ENCODE peak calls at places on chromosomes 5 and 9, in six cellular contexts. F is transverse colon, R is tibial artery, D is IMR-90, A is endothelial cell of umbilical vein, X is mammary epithelial cell. M is an unnamed sample.

GRCh38 chr5:127518319-127518621 is 830 bp downstream of the PRRC1 start:
- DNase-seq in F (no peak), R (no peak), D (peak; percentile 57), A (no peak), X (peak; percentile 60), M (no peak)

GRCh38 chr9:15824310-15824709 is 271.5 kb downstream of the CCDC171 start:
- DNase-seq in F (no peak), R (no peak), D (peak; percentile 21), A (peak; percentile 23), X (no peak), M (no peak)

GRCh38 chr9:16062542-16063240 is 509.8 kb downstream of the CCDC171 start:
- DNase-seq in F (no peak), R (no peak), D (peak; percentile 98), A (peak; percentile 5), X (peak; percentile 99), M (no peak)

GRCh38 chr5:9343146-9343850 is 202.6 kb downstream of the SEMA5A start:
- DNase-seq in F (no peak), R (no peak), D (peak; percentile 64), A (no peak), X (peak; percentile 57), M (no peak)

GRCh38 chr5:124754206-124754927 is 7.9 kb upstream of the ZNF608 start:
- DNase-seq in F (no peak), R (no peak), D (no peak), A (no peak), X (no peak), M (no peak)

GRCh38 chr9:97982719-97983523 is at the start of gene ANP32B:
- DNase-seq in F (peak; percentile 94), R (peak; percentile 88), D (peak; percentile 89), A (peak; percentile 92), X (peak; percentile 86), M (peak; percentile 91)

GRCh38 chr9:27194401-27195091 is 85.5 kb downstream of the TEK start:
- DNase-seq in F (no peak), R (no peak), D (peak; percentile 87), A (peak; percentile 85), X (peak; percentile 66), M (no peak)

GRCh38 chr9:129235041-129235930 is 57.2 kb upstream of the IER5L start:
- DNase-seq in F (no peak), R (no peak), D (no peak), A (no peak), X (no peak), M (no peak)

GRCh38 chr5:157747766-157748700 is 4.5 kb downstream of the LSM11 start:
- DNase-seq in F (no peak), R (no peak), D (no peak), A (no peak), X (no peak), M (no peak)

GRCh38 chr9:14985419-14985818 is 75.2 kb upstream of the FREM1 start:
- DNase-seq in F (no peak), R (no peak), D (no peak), A (no peak), X (no peak), M (no peak)

GRCh38 chr5:29811914-29812679 is 1381.4 kb upstream of the CDH6 start:
- DNase-seq in F (no peak), R (no peak), D (no peak), A (no peak), X (no peak), M (no peak)

GRCh38 chr5:17305024-17305423 is 87.6 kb downstream of the BASP1 start:
- DNase-seq in F (no peak), R (no peak), D (peak; percentile 76), A (no peak), X (no peak), M (no peak)

GRCh38 chr5:126015244-126016054 is 407.8 kb upstream of the GRAMD2B start:
- DNase-seq in F (no peak), R (no peak), D (peak; percentile 2), A (peak; percentile 18), X (peak; percentile 82), M (no peak)

GRCh38 chr5:161541-162110 is 29.7 kb upstream of the LRRC14B start:
- DNase-seq in F (no peak), R (no peak), D (no peak), A (no peak), X (no peak), M (no peak)

GRCh38 chr5:126139773-126140172 is 283.4 kb upstream of the GRAMD2B start:
- DNase-seq in F (no peak), R (no peak), D (peak; percentile 7), A (no peak), X (no peak), M (no peak)

GRCh38 chr5:133842846-133843725 is 125.3 kb downstream of the C5orf15 start:
- DNase-seq in F (no peak), R (no peak), D (no peak), A (no peak), X (no peak), M (no peak)

GRCh38 chr9:74742792-74743389 is 144.8 kb downstream of the TRPM6 start:
- DNase-seq in F (peak; percentile 14), R (no peak), D (peak; percentile 24), A (peak; percentile 44), X (peak; percentile 17), M (no peak)

GRCh38 chr5:93054424-93055165 is 526.4 kb downstream of the NR2F1-AS1 start:
- DNase-seq in F (no peak), R (no peak), D (peak; percentile 51), A (no peak), X (no peak), M (no peak)

GRCh38 chr5:125717209-125717608 is 706.0 kb upstream of the GRAMD2B start:
- DNase-seq in F (no peak), R (no peak), D (peak; percentile 96), A (no peak), X (peak; percentile 74), M (no peak)

GRCh38 chr5:143037708-143038107 is 267.5 kb downstream of the ARHGAP26 start:
- DNase-seq in F (no peak), R (no peak), D (no peak), A (no peak), X (no peak), M (no peak)

GRCh38 chr9:37591775-37592107 is 656 bp downstream of the TOMM5 start:
- DNase-seq in F (no peak), R (no peak), D (no peak), A (peak; percentile 5), X (no peak), M (no peak)

GRCh38 chr9:125674981-125675973 is 31.7 kb downstream of the MAPKAP1 start:
- DNase-seq in F (no peak), R (no peak), D (peak; percentile 87), A (peak; percentile 89), X (peak; percentile 65), M (no peak)

GRCh38 chr5:65880673-65881072 is 45.7 kb upstream of the ERBIN start:
- DNase-seq in F (no peak), R (no peak), D (no peak), A (no peak), X (no peak), M (no peak)

DNA sequence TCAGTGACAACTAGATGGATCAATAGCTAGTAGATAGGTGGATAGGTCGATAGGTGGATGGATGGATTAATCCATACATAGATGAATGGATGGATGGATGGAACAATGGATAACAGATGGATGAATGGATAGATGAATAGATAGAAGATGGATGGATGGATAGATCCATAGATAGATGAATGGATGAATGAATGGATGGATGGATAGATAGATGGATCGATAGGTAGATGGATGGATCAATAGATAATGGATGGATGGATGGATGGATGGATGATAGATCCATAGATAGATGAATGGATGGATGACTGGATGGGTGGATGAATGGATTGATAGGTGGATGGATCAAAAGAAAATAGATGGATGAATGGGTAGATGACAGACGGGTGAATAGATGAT is 5.1 kb downstream of the SLC6A3 start:
- DNase-seq in F (no peak), R (no peak), D (no peak), A (no peak), X (no peak), M (no peak)
- H3K27me3 ChIP-seq in F (peaks cover 52% of the 10 kb centered on the region), R (no peaks in the 10 kb centered on the region), D (peaks cover 34% of the 10 kb centered on the region), A (peaks cover 21% of the 10 kb centered on the region), X (peaks cover 20% of the 10 kb centered on the region), M (peaks cover 6% of the 10 kb centered on the region)

DNA sequence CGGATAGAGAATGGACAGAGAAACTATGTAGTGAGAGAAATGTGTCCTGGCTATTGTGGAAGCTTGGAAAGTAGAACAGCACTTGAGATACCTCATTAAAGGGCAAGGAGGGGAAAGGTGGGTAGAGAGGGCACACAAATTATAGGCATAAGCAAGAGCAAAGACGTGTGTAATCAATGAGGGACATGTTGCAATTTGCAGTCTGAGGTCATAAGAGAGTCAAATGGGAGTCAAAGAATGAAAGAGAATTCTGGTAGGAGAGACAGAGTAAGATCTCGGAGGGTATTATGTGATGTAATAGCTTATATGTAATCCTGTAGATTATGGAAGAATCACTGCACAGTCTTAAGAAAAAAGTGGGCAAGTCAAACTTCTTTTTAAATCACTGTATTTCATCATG is 312.0 kb upstream of the RGMB start:
- DNase-seq in F (no peak), R (no peak), D (no peak), A (no peak), X (no peak), M (no peak)
- TF ChIP-seq CTCF in F (no peak), R (no peak), D (no peak), A (no peak), X (no peak), M (no peak)

GRCh38 chr9:133616643-133617405 is 7.6 kb upstream of the FAM163B start:
- DNase-seq in F (no peak), R (no peak), D (no peak), A (no peak), X (no peak), M (no peak)
- H3K27me3 ChIP-seq in F (peaks cover 54% of the 10 kb centered on the region), R (no peaks in the 10 kb centered on the region), D (peaks cover 56% of the 10 kb centered on the region), A (peaks cover 2% of the 10 kb centered on the region), X (peaks cover 12% of the 10 kb centered on the region), M (peaks cover 2% of the 10 kb centered on the region)

GRCh38 chr5:178234121-178234752 is 1.6 kb upstream of the PHYKPL start:
- DNase-seq in F (no peak), R (no peak), D (no peak), A (no peak), X (no peak), M (no peak)

GRCh38 chr5:178236685-178237084 is 4.1 kb upstream of the PHYKPL start:
- DNase-seq in F (no peak), R (no peak), D (no peak), A (no peak), X (no peak), M (peak; percentile 72)

GRCh38 chr5:178235600-178235998 is 3.0 kb upstream of the PHYKPL start:
- DNase-seq in F (no peak), R (no peak), D (no peak), A (no peak), X (no peak), M (no peak)

GRCh38 chr5:178236126-178236525 is 3.5 kb upstream of the PHYKPL start:
- DNase-seq in F (no peak), R (no peak), D (no peak), A (no peak), X (no peak), M (no peak)

DNA sequence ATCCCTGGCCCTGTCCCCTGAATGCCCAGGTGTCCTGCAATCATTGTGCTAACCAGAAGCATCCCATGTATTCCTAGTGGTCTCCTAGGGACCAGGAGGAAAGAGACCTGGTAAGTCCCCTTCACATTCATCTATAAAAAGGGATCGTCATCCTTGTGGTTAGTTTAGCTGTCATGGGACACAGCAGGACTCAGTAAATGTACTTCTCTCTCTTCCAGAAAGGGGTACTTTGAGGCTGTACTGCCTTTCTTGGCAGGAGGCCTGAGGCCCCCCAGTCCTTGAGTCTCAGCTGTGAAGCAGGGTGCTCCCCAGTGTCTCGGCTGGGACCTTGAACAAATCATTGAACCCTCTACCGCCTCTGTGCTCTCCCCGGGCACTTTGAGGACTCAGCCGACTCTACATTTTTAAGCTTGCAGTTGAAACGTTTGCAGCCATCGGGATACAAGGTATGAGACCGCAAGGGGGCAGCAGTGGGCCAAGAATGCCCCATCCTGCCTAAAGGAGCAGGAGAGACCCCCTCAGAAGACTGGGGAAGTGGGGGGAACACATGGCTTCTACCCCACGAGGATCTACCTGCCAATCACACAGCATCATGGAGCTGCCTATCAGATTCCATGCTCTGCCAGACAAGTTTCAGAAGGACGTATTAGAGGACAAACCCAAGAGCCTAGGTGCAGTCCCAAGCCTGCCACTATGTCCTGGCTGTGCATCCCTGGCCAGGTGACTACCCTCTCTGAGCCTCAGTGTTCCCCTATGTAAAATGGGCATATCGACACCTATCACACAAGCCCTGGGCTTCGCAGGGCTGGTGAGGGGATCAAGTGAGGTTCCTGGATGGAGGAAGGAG is 2.4 kb upstream of the PHYKPL start:
- DNase-seq in F (peak; percentile 84), R (peak; percentile 63), D (peak; percentile 41), A (peak; percentile 73), X (peak; percentile 42), M (peak; percentile 71)
- TF ChIP-seq CTCF in F (peak; percentile 67), R (peak; percentile 45), D (peak; percentile 69), A (peak; percentile 76), X (peak; percentile 76), M (peak; percentile 36)

M was measured in lung.